ENCODE peak calls at places on chromosome 17, in nine cellular contexts. One of them, this sample, is unnamed.

GRCh38 chr17:56822725-56823124 is 11.0 kb downstream of the C17orf67 start:
- ATAC-seq in Panc1: no peak
- ATAC-seq in T-cell: no peak
- ATAC-seq in lower lobe of right lung: no peak
- ATAC-seq in pancreas: peak
- ATAC-seq in heart left ventricle: peak
- ATAC-seq in heart right ventricle: peak
- ATAC-seq in right cardiac atrium: peak
- ATAC-seq in IMR-90: no peak
- ATAC-seq in this sample: no peak

GRCh38 chr17:824372-824771 is 42.2 kb downstream of the MRM3 start:
- ATAC-seq in Panc1: no peak
- ATAC-seq in T-cell: no peak
- ATAC-seq in lower lobe of right lung: no peak
- ATAC-seq in pancreas: no peak
- ATAC-seq in heart left ventricle: peak
- ATAC-seq in heart right ventricle: no peak
- ATAC-seq in right cardiac atrium: no peak
- ATAC-seq in IMR-90: no peak
- ATAC-seq in this sample: no peak

GRCh38 chr17:68981288-68981687 is 26.1 kb upstream of the ABCA8 start:
- ATAC-seq in Panc1: no peak
- ATAC-seq in T-cell: no peak
- ATAC-seq in lower lobe of right lung: peak
- ATAC-seq in pancreas: no peak
- ATAC-seq in heart left ventricle: peak
- ATAC-seq in heart right ventricle: peak
- ATAC-seq in right cardiac atrium: peak
- ATAC-seq in IMR-90: peak
- ATAC-seq in this sample: peak

GRCh38 chr17:9256361-9256943 is 235.1 kb downstream of the NTN1 start:
- ATAC-seq in Panc1: no peak
- ATAC-seq in T-cell: no peak
- ATAC-seq in lower lobe of right lung: no peak
- ATAC-seq in pancreas: no peak
- ATAC-seq in heart left ventricle: no peak
- ATAC-seq in heart right ventricle: no peak
- ATAC-seq in right cardiac atrium: no peak
- ATAC-seq in IMR-90: peak
- ATAC-seq in this sample: no peak

GRCh38 chr17:45341389-45342158 is 24.8 kb upstream of the MAP3K14 start:
- ATAC-seq in Panc1: peak
- ATAC-seq in T-cell: no peak
- ATAC-seq in lower lobe of right lung: peak
- ATAC-seq in pancreas: peak
- ATAC-seq in heart left ventricle: no peak
- ATAC-seq in heart right ventricle: peak
- ATAC-seq in right cardiac atrium: peak
- ATAC-seq in IMR-90: peak
- ATAC-seq in this sample: peak

GRCh38 chr17:2259769-2260536 is 43.6 kb downstream of the SMG6 start:
- ATAC-seq in Panc1: no peak
- ATAC-seq in T-cell: peak
- ATAC-seq in lower lobe of right lung: no peak
- ATAC-seq in pancreas: no peak
- ATAC-seq in heart left ventricle: no peak
- ATAC-seq in heart right ventricle: no peak
- ATAC-seq in right cardiac atrium: no peak
- ATAC-seq in IMR-90: peak
- ATAC-seq in this sample: no peak

GRCh38 chr17:74998783-74999182 is 11.4 kb downstream of the CDR2L start:
- ATAC-seq in Panc1: no peak
- ATAC-seq in T-cell: no peak
- ATAC-seq in lower lobe of right lung: no peak
- ATAC-seq in pancreas: no peak
- ATAC-seq in heart left ventricle: peak
- ATAC-seq in heart right ventricle: peak
- ATAC-seq in right cardiac atrium: peak
- ATAC-seq in IMR-90: no peak
- ATAC-seq in this sample: no peak

GRCh38 chr17:39380144-39380543 is 21.3 kb downstream of the FBXL20 start:
- ATAC-seq in Panc1: no peak
- ATAC-seq in T-cell: no peak
- ATAC-seq in lower lobe of right lung: no peak
- ATAC-seq in pancreas: no peak
- ATAC-seq in heart left ventricle: no peak
- ATAC-seq in heart right ventricle: no peak
- ATAC-seq in right cardiac atrium: no peak
- ATAC-seq in IMR-90: no peak
- ATAC-seq in this sample: no peak

GRCh38 chr17:74856113-74856512 is 3.6 kb downstream of the GRIN2C start:
- ATAC-seq in Panc1: no peak
- ATAC-seq in T-cell: no peak
- ATAC-seq in lower lobe of right lung: no peak
- ATAC-seq in pancreas: no peak
- ATAC-seq in heart left ventricle: no peak
- ATAC-seq in heart right ventricle: no peak
- ATAC-seq in right cardiac atrium: peak
- ATAC-seq in IMR-90: no peak
- ATAC-seq in this sample: no peak

GRCh38 chr17:11625878-11626277 is 27.6 kb downstream of the DNAH9 start:
- ATAC-seq in Panc1: no peak
- ATAC-seq in T-cell: no peak
- ATAC-seq in lower lobe of right lung: no peak
- ATAC-seq in pancreas: peak
- ATAC-seq in heart left ventricle: no peak
- ATAC-seq in heart right ventricle: no peak
- ATAC-seq in right cardiac atrium: no peak
- ATAC-seq in IMR-90: no peak
- ATAC-seq in this sample: no peak

GRCh38 chr17:75819723-75820410 is 24.3 kb downstream of the UNC13D start:
- ATAC-seq in Panc1: no peak
- ATAC-seq in T-cell: no peak
- ATAC-seq in lower lobe of right lung: no peak
- ATAC-seq in pancreas: no peak
- ATAC-seq in heart left ventricle: no peak
- ATAC-seq in heart right ventricle: no peak
- ATAC-seq in right cardiac atrium: peak
- ATAC-seq in IMR-90: no peak
- ATAC-seq in this sample: no peak

GRCh38 chr17:72953621-72954020 is 138.9 kb downstream of the SLC39A11 start:
- ATAC-seq in Panc1: peak
- ATAC-seq in T-cell: no peak
- ATAC-seq in lower lobe of right lung: no peak
- ATAC-seq in pancreas: no peak
- ATAC-seq in heart left ventricle: no peak
- ATAC-seq in heart right ventricle: no peak
- ATAC-seq in right cardiac atrium: no peak
- ATAC-seq in IMR-90: no peak
- ATAC-seq in this sample: no peak

GRCh38 chr17:30391534-30391933 is 12.8 kb downstream of the CPD start:
- ATAC-seq in Panc1: no peak
- ATAC-seq in T-cell: no peak
- ATAC-seq in lower lobe of right lung: no peak
- ATAC-seq in pancreas: no peak
- ATAC-seq in heart left ventricle: no peak
- ATAC-seq in heart right ventricle: no peak
- ATAC-seq in right cardiac atrium: no peak
- ATAC-seq in IMR-90: no peak
- ATAC-seq in this sample: no peak

GRCh38 chr17:47077576-47077975 is 98.5 kb upstream of the RPRML start:
- ATAC-seq in Panc1: no peak
- ATAC-seq in T-cell: no peak
- ATAC-seq in lower lobe of right lung: no peak
- ATAC-seq in pancreas: no peak
- ATAC-seq in heart left ventricle: no peak
- ATAC-seq in heart right ventricle: no peak
- ATAC-seq in right cardiac atrium: no peak
- ATAC-seq in IMR-90: peak
- ATAC-seq in this sample: no peak

GRCh38 chr17:19973146-19973545 is 4.5 kb downstream of the AKAP10 start:
- ATAC-seq in Panc1: no peak
- ATAC-seq in T-cell: no peak
- ATAC-seq in lower lobe of right lung: no peak
- ATAC-seq in pancreas: no peak
- ATAC-seq in heart left ventricle: no peak
- ATAC-seq in heart right ventricle: no peak
- ATAC-seq in right cardiac atrium: no peak
- ATAC-seq in IMR-90: no peak
- ATAC-seq in this sample: no peak

GRCh38 chr17:497587-498034 is 145.0 kb upstream of the RPH3AL start:
- ATAC-seq in Panc1: no peak
- ATAC-seq in T-cell: no peak
- ATAC-seq in lower lobe of right lung: no peak
- ATAC-seq in pancreas: no peak
- ATAC-seq in heart left ventricle: no peak
- ATAC-seq in heart right ventricle: no peak
- ATAC-seq in right cardiac atrium: no peak
- ATAC-seq in IMR-90: no peak
- ATAC-seq in this sample: no peak

GRCh38 chr17:45022288-45022648 is 29.2 kb downstream of the DCAKD start:
- ATAC-seq in Panc1: peak
- ATAC-seq in T-cell: no peak
- ATAC-seq in lower lobe of right lung: no peak
- ATAC-seq in pancreas: peak
- ATAC-seq in heart left ventricle: no peak
- ATAC-seq in heart right ventricle: no peak
- ATAC-seq in right cardiac atrium: no peak
- ATAC-seq in IMR-90: peak
- ATAC-seq in this sample: peak

GRCh38 chr17:35616506-35616905 is 29.4 kb downstream of the AP2B1 start:
- ATAC-seq in Panc1: no peak
- ATAC-seq in T-cell: no peak
- ATAC-seq in lower lobe of right lung: no peak
- ATAC-seq in pancreas: no peak
- ATAC-seq in heart left ventricle: no peak
- ATAC-seq in heart right ventricle: no peak
- ATAC-seq in right cardiac atrium: no peak
- ATAC-seq in IMR-90: no peak
- ATAC-seq in this sample: no peak

GRCh38 chr17:20073056-20073979 is 64.2 kb downstream of the SPECC1 start:
- ATAC-seq in Panc1: peak
- ATAC-seq in T-cell: peak
- ATAC-seq in lower lobe of right lung: peak
- ATAC-seq in pancreas: no peak
- ATAC-seq in heart left ventricle: peak
- ATAC-seq in heart right ventricle: peak
- ATAC-seq in right cardiac atrium: peak
- ATAC-seq in IMR-90: peak
- ATAC-seq in this sample: no peak

GRCh38 chr17:82232876-82233785 is 4.3 kb downstream of the SLC16A3 start:
- ATAC-seq in Panc1: no peak
- ATAC-seq in T-cell: no peak
- ATAC-seq in lower lobe of right lung: no peak
- ATAC-seq in pancreas: no peak
- ATAC-seq in heart left ventricle: no peak
- ATAC-seq in heart right ventricle: no peak
- ATAC-seq in right cardiac atrium: no peak
- ATAC-seq in IMR-90: no peak
- ATAC-seq in this sample: no peak

GRCh38 chr17:16444258-16444886 is 29.0 kb downstream of the TRPV2 start:
- ATAC-seq in Panc1: peak
- ATAC-seq in T-cell: no peak
- ATAC-seq in lower lobe of right lung: no peak
- ATAC-seq in pancreas: peak
- ATAC-seq in heart left ventricle: no peak
- ATAC-seq in heart right ventricle: peak
- ATAC-seq in right cardiac atrium: peak
- ATAC-seq in IMR-90: no peak
- ATAC-seq in this sample: peak

This sample was measured in SK-N-SH treated with all-trans-retinoic acid at 6 μM for 48 hours.